ENCODE peak calls at places on chromosomes 3 and 15, in eight cellular contexts. F is neuronal stem cell, Y is PC-3, Q is H9, L is gastrocnemius medialis, J is transverse colon, P is aorta, O is upper lobe of left lung. B is an unnamed sample.

GRCh38 chr3:195241592-195242355 is 29.2 kb downstream of the XXYLT1 start:
- DNase-seq in F (no peak), Y (no peak), Q (no peak), L (no peak), J (no peak), P (no peak), O (no peak), B (peak; percentile 46)

GRCh38 chr3:12286927-12287726 is 1.7 kb upstream of the PPARG start:
- DNase-seq in F (no peak), Y (peak; percentile 52), Q (peak; percentile 38), L (no peak), J (peak; percentile 58), P (peak; percentile 55), O (peak; percentile 84), B (peak; percentile 76)

GRCh38 chr3:75220932-75221331 is 443.2 kb upstream of the FRG2C start:
- DNase-seq in F (no peak), Y (no peak), Q (no peak), L (no peak), J (no peak), P (no peak), O (no peak), B (peak; percentile 52)

GRCh38 chr3:30293621-30294240 is 312.7 kb upstream of the TGFBR2 start:
- DNase-seq in F (no peak), Y (no peak), Q (no peak), L (no peak), J (no peak), P (no peak), O (no peak), B (no peak)

GRCh38 chr3:146162561-146162960 is 1.6 kb upstream of the PLOD2 start:
- DNase-seq in F (no peak), Y (peak; percentile 38), Q (no peak), L (no peak), J (no peak), P (no peak), O (no peak), B (no peak)

GRCh38 chr15:64149424-64150235 is 1.9 kb upstream of the SNX22 start:
- DNase-seq in F (no peak), Y (peak; percentile 31), Q (peak; percentile 64), L (no peak), J (no peak), P (no peak), O (no peak), B (peak; percentile 79)

GRCh38 chr3:128498127-128498626 is 5.2 kb upstream of the GATA2 start:
- DNase-seq in F (no peak), Y (no peak), Q (peak; percentile 4), L (no peak), J (no peak), P (no peak), O (no peak), B (no peak)

GRCh38 chr3:29887450-29887849 is 606.6 kb downstream of the RBMS3 start:
- DNase-seq in F (no peak), Y (no peak), Q (no peak), L (no peak), J (no peak), P (no peak), O (no peak), B (no peak)

GRCh38 chr3:58356054-58356453 is 23.4 kb downstream of the PXK start:
- DNase-seq in F (no peak), Y (no peak), Q (no peak), L (no peak), J (peak; percentile 13), P (no peak), O (no peak), B (no peak)

GRCh38 chr3:49122022-49122421 is 1.4 kb upstream of the USP19 start:
- DNase-seq in F (no peak), Y (no peak), Q (no peak), L (no peak), J (no peak), P (no peak), O (no peak), B (no peak)

GRCh38 chr15:65101418-65101890 is 13.5 kb downstream of the UBAP1L start:
- DNase-seq in F (peak; percentile 88), Y (peak; percentile 53), Q (peak; percentile 87), L (peak; percentile 42), J (peak; percentile 83), P (peak; percentile 82), O (no peak), B (peak; percentile 96)

GRCh38 chr3:178019645-178020044 is 516.6 kb upstream of the KCNMB2 start:
- DNase-seq in F (no peak), Y (no peak), Q (no peak), L (no peak), J (no peak), P (no peak), O (no peak), B (no peak)

DNA sequence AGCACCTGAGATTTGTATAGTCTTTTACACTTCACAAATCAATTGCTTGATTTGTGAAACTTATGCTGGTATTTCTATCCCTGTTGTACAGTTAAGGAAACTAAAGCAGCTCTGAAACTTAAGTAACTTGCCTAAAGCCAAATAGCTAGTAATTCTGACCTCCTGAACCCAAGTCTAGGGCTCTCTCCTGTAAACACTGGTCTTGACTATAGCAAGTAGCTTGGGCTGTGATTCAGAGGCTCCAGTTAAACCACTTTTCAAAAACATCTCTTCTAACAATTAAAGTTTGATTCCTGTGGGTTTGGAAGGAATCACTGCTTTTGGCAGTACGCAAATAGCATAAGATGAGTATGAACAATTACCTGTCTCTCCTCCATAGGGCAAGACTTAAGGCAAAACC is 18.5 kb upstream of the CMTM8 start:
- DNase-seq in F (no peak), Y (peak; percentile 31), Q (no peak), L (no peak), J (no peak), P (no peak), O (no peak), B (no peak)
- H3K4me1 ChIP-seq in F (peaks cover 2% of the 10 kb centered on the region), Y (no peaks in the 10 kb centered on the region), Q (no peaks in the 10 kb centered on the region), L (no peaks in the 10 kb centered on the region), J (peaks cover 3% of the 10 kb centered on the region), P (no peaks in the 10 kb centered on the region), O (no peaks in the 10 kb centered on the region), B (no peaks in the 10 kb centered on the region)

GRCh38 chr3:120637836-120638559 is 41.9 kb downstream of the NDUFB4 start:
- DNase-seq in F (no peak), Y (no peak), Q (no peak), L (no peak), J (no peak), P (no peak), O (no peak), B (no peak)
- H3K4me1 ChIP-seq in F (no peaks in the 10 kb centered on the region), Y (no peaks in the 10 kb centered on the region), Q (no peaks in the 10 kb centered on the region), L (no peaks in the 10 kb centered on the region), J (peaks cover 7% of the 10 kb centered on the region), P (no peaks in the 10 kb centered on the region), O (no peaks in the 10 kb centered on the region), B (peaks cover 4% of the 10 kb centered on the region)

DNA sequence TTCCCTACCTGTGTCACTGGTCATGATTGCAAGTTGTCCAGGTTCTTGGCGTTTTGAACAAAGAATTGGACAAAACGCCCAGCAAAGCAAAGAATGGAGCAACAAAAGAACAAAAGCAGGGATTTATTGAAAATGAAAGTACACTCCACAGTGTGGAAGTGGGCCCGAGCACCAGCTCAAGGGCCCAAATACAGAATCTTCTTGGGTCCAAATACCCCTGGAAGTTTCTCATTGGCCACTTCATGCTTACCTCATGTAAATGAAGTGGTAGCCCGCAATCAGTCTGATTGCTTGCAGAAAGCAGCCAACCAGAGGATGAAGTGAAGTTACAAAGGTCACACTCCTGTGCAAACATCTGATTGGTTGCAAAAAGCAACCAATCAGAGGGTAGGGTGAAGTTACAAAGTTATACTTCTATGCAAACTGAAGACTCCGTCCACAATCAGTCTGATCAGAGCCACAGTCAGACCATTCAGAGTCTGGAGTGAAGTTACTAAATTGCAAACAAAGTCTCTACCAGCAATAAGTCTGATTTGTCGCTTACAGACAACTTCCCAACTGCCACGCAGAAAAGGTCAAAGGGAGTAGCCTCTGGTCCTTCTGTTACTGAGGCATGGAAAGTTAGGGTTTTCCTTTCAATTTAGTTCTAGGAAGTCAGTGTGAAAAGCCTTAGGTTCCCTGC is 8.3 kb upstream of the TM4SF1 start:
- DNase-seq in F (no peak), Y (no peak), Q (no peak), L (no peak), J (no peak), P (no peak), O (no peak), B (no peak)
- H3K4me1 ChIP-seq in F (no peaks in the 10 kb centered on the region), Y (peaks cover 82% of the 10 kb centered on the region), Q (no peaks in the 10 kb centered on the region), L (peaks cover 4% of the 10 kb centered on the region), J (peaks cover 9% of the 10 kb centered on the region), P (peaks cover 5% of the 10 kb centered on the region), O (peaks cover 31% of the 10 kb centered on the region), B (peaks cover 4% of the 10 kb centered on the region)

GRCh38 chr3:126621627-126622345 is 33.1 kb downstream of the TXNRD3 start:
- DNase-seq in F (no peak), Y (peak; percentile 43), Q (no peak), L (no peak), J (no peak), P (no peak), O (no peak), B (no peak)
- H3K4me1 ChIP-seq in F (peaks cover 2% of the 10 kb centered on the region), Y (peaks cover 18% of the 10 kb centered on the region), Q (no peaks in the 10 kb centered on the region), L (peaks cover 10% of the 10 kb centered on the region), J (no peaks in the 10 kb centered on the region), P (no peaks in the 10 kb centered on the region), O (no peaks in the 10 kb centered on the region), B (no peaks in the 10 kb centered on the region)

DNA sequence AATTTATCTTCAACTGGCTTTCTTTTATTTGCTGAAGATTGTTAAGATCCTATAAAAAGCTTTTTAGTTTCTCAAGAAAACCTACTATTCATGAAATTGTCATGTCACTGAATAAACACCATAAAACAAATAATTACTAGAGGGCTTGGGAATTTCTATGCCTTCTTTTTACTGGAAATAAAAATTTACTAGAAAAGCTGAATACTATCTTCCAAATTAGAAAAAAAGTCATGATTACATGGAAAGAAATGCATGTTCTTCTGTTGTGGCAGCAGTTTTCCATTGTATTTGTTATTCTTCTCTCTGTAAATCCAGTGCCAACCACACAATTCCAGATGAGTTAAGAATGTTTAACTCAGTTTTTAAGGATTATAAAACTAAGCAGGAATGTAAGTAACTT is 153.8 kb downstream of the RAP2B start:
- DNase-seq in F (no peak), Y (peak; percentile 61), Q (no peak), L (no peak), J (no peak), P (no peak), O (no peak), B (no peak)
- H3K4me1 ChIP-seq in F (no peaks in the 10 kb centered on the region), Y (peaks cover 5% of the 10 kb centered on the region), Q (no peaks in the 10 kb centered on the region), L (no peaks in the 10 kb centered on the region), J (no peaks in the 10 kb centered on the region), P (peaks cover 2% of the 10 kb centered on the region), O (no peaks in the 10 kb centered on the region), B (no peaks in the 10 kb centered on the region)

GRCh38 chr3:189899186-189899585 is 221.5 kb downstream of the P3H2 start:
- DNase-seq in F (no peak), Y (no peak), Q (no peak), L (no peak), J (no peak), P (no peak), O (no peak), B (no peak)
- H3K4me1 ChIP-seq in F (peaks cover 2% of the 10 kb centered on the region), Y (peaks cover 6% of the 10 kb centered on the region), Q (no peaks in the 10 kb centered on the region), L (no peaks in the 10 kb centered on the region), J (peaks cover 2% of the 10 kb centered on the region), P (no peaks in the 10 kb centered on the region), O (no peaks in the 10 kb centered on the region), B (no peaks in the 10 kb centered on the region)